ENCODE peak calls at places on chromosome 9, in six cellular contexts. D, W, B, Q, E and A are unnamed samples.

GRCh38 chr9:5799314-5799713 is 33.6 kb downstream of the ERMP1 start:
- DNase-seq in E (no peak), B (no peak), D (peak; percentile 67), W (peak; percentile 21), Q (peak; percentile 66), A (no peak)

GRCh38 chr9:22052376-22052945 is 43.4 kb upstream of the CDKN2B start:
- DNase-seq in D (peak; percentile 88), W (peak; percentile 77), Q (no peak), E (no peak), B (no peak), A (peak; percentile 97)

GRCh38 chr9:78866228-78867132 is 569.6 kb downstream of the PSAT1 start:
- DNase-seq in W (peak; percentile 94), D (peak; percentile 94), Q (no peak), B (no peak), E (no peak), A (peak; percentile 88)

GRCh38 chr9:133342570-133342969 is 5.4 kb downstream of the MED22 start:
- DNase-seq in Q (no peak), D (no peak), B (no peak), E (no peak), W (no peak), A (no peak)

GRCh38 chr9:90556897-90557296 is 85.7 kb downstream of the DIRAS2 start:
- DNase-seq in E (no peak), D (no peak), W (no peak), Q (no peak), B (no peak), A (no peak)

GRCh38 chr9:36102742-36103495 is 33.6 kb upstream of the GLIPR2 start:
- DNase-seq in Q (peak; percentile 27), D (peak; percentile 88), E (peak; percentile 74), B (peak; percentile 73), W (no peak), A (peak; percentile 58)

GRCh38 chr9:134319306-134320194 is 6.7 kb upstream of the RXRA start:
- DNase-seq in B (no peak), Q (no peak), E (no peak), W (no peak), D (no peak), A (no peak)

GRCh38 chr9:135456436-135457104 is 23.0 kb upstream of the PPP1R26 start:
- DNase-seq in W (no peak), E (no peak), Q (peak; percentile 89), B (no peak), D (no peak), A (no peak)

GRCh38 chr9:3526903-3527652 is 1.3 kb upstream of the RFX3 start:
- DNase-seq in E (no peak), B (peak; percentile 51), Q (peak; percentile 87), D (peak; percentile 47), W (no peak), A (no peak)

GRCh38 chr9:100667448-100667847 is 89.6 kb downstream of the CAVIN4 start:
- DNase-seq in E (no peak), B (no peak), D (no peak), W (no peak), Q (no peak), A (no peak)

GRCh38 chr9:89606567-89607311 is 1.9 kb downstream of the GADD45G start:
- DNase-seq in E (no peak), B (peak; percentile 20), W (no peak), D (peak; percentile 75), Q (peak; percentile 90), A (no peak)

GRCh38 chr9:101625871-101626270 is 31.1 kb upstream of the PPP3R2 start:
- DNase-seq in B (no peak), Q (no peak), W (no peak), D (peak; percentile 31), E (no peak), A (no peak)

GRCh38 chr9:16236882-16237281 is 633.6 kb downstream of the BNC2 start:
- DNase-seq in W (no peak), E (no peak), Q (no peak), D (peak; percentile 67), B (no peak), A (no peak)

GRCh38 chr9:123507992-123508391 is 152.0 kb downstream of the CRB2 start:
- DNase-seq in E (no peak), W (no peak), Q (no peak), B (no peak), D (peak; percentile 39), A (no peak)

GRCh38 chr9:120950421-120951388 is 24.1 kb upstream of the TRAF1 start:
- DNase-seq in D (peak; percentile 8), W (no peak), B (no peak), Q (no peak), E (no peak), A (no peak)

GRCh38 chr9:17906204-17906840 is 327.5 kb downstream of the SH3GL2 start:
- DNase-seq in B (no peak), Q (peak; percentile 43), D (peak; percentile 4), E (no peak), W (no peak), A (no peak)

GRCh38 chr9:13992136-13992798 is 321.7 kb downstream of the NFIB start:
- DNase-seq in W (no peak), Q (peak; percentile 13), D (peak; percentile 11), B (no peak), E (no peak), A (no peak)

GRCh38 chr9:110969971-110970381 is 68.3 kb downstream of the LPAR1 start:
- DNase-seq in E (no peak), W (peak; percentile 92), B (no peak), Q (no peak), D (peak; percentile 80), A (peak; percentile 88)

GRCh38 chr9:138078846-138079245 is 201.3 kb downstream of the CACNA1B start:
- DNase-seq in D (no peak), E (no peak), B (no peak), W (no peak), Q (no peak), A (no peak)

GRCh38 chr9:72923077-72923476 is 29.8 kb downstream of the ALDH1A1 start:
- DNase-seq in Q (no peak), E (no peak), W (no peak), B (no peak), D (no peak), A (no peak)